ENCODE peak calls at places on chromosomes 2 and 18, in eight cellular contexts. L is fibroblast of mammary gland; G is effector CD4-positive, alpha-beta T cell; V is CD4-positive, CD25-positive, alpha-beta regulatory T cell; I is activated effector memory CD4-positive, alpha-beta T cell treated with anti-CD3 and anti-CD28 coated beads, Interleukin-2, amount 50 U/mL, for 16 hours; C is NCI-H2029 treated with DMSO at 0.1 percent for 48 hours; R is CD8-positive, alpha-beta T cell; Q is activated T-cell treated with anti-CD3 and anti-CD28 coated beads, Interleukin-2, amount 50 U/mL, for 24 hours. O is an unnamed sample.

GRCh38 chr2:164850235-164850634 is 8.6 kb upstream of the COBLL1 start:
- DNase-seq in L (no peak), G (no peak), V (no peak), I (no peak), C (no peak), R (no peak), Q (no peak), O (no peak)

GRCh38 chr2:42581257-42581656 is 12.8 kb downstream of the MTA3 start:
- DNase-seq in L (no peak), G (no peak), V (no peak), I (peak; percentile 28), C (no peak), R (no peak), Q (no peak), O (no peak)

GRCh38 chr2:60002158-60002867 is 551.1 kb downstream of the BCL11A start:
- DNase-seq in L (no peak), G (no peak), V (no peak), I (no peak), C (no peak), R (no peak), Q (no peak), O (no peak)

GRCh38 chr2:239035997-239036731 is 188.3 kb downstream of the TWIST2 start:
- DNase-seq in L (no peak), G (no peak), V (peak; percentile 11), I (peak; percentile 38), C (no peak), R (no peak), Q (no peak), O (no peak)

GRCh38 chr2:124983595-124983994 is 958.5 kb downstream of the CNTNAP5 start:
- DNase-seq in L (peak; percentile 24), G (no peak), V (no peak), I (no peak), C (no peak), R (no peak), Q (no peak), O (no peak)

GRCh38 chr2:9791711-9792110 is 51.6 kb upstream of the TAF1B start:
- DNase-seq in L (no peak), G (no peak), V (no peak), I (no peak), C (no peak), R (no peak), Q (no peak), O (no peak)

GRCh38 chr2:234341332-234341985 is 155.4 kb downstream of the ARL4C start:
- DNase-seq in L (no peak), G (no peak), V (no peak), I (no peak), C (no peak), R (no peak), Q (no peak), O (no peak)

GRCh38 chr2:104584393-104584792 is 269.5 kb upstream of the POU3F3 start:
- DNase-seq in L (no peak), G (no peak), V (no peak), I (no peak), C (no peak), R (no peak), Q (no peak), O (no peak)

GRCh38 chr2:133334923-133335322 is 233.3 kb downstream of the NCKAP5 start:
- DNase-seq in L (no peak), G (no peak), V (no peak), I (no peak), C (no peak), R (no peak), Q (no peak), O (no peak)

GRCh38 chr18:49304746-49305145 is 155.7 kb downstream of the DYM start:
- DNase-seq in L (no peak), G (no peak), V (no peak), I (no peak), C (no peak), R (no peak), Q (no peak), O (no peak)

GRCh38 chr2:207905546-207905945 is 119.8 kb downstream of the PLEKHM3 start:
- DNase-seq in L (no peak), G (no peak), V (no peak), I (no peak), C (no peak), R (no peak), Q (no peak), O (no peak)

GRCh38 chr2:111161971-111162370 is 41.3 kb downstream of the BCL2L11 start:
- DNase-seq in L (no peak), G (no peak), V (no peak), I (no peak), C (peak; percentile 57), R (no peak), Q (no peak), O (no peak)

GRCh38 chr18:10123006-10123950 is 209.5 kb downstream of the VAPA start:
- DNase-seq in L (no peak), G (no peak), V (peak; percentile 3), I (no peak), C (no peak), R (no peak), Q (no peak), O (no peak)

GRCh38 chr18:23236876-23237468 is 101.7 kb downstream of the CABLES1 start:
- DNase-seq in L (no peak), G (no peak), V (no peak), I (no peak), C (no peak), R (no peak), Q (no peak), O (no peak)

GRCh38 chr2:75602724-75603342 is 42.1 kb upstream of the EVA1A start:
- DNase-seq in L (peak; percentile 90), G (no peak), V (no peak), I (no peak), C (no peak), R (no peak), Q (no peak), O (no peak)

GRCh38 chr18:3151379-3152264 is 68.1 kb downstream of the MYOM1 start:
- DNase-seq in L (peak; percentile 45), G (no peak), V (peak; percentile 37), I (no peak), C (peak; percentile 14), R (no peak), Q (no peak), O (peak; percentile 35)

GRCh38 chr2:10059552-10060335 is 16.4 kb downstream of the KLF11 start:
- DNase-seq in L (no peak), G (no peak), V (no peak), I (no peak), C (no peak), R (no peak), Q (no peak), O (no peak)

GRCh38 chr2:41939410-41939775 is 108.4 kb upstream of the PKDCC start:
- DNase-seq in L (no peak), G (no peak), V (no peak), I (no peak), C (no peak), R (no peak), Q (no peak), O (no peak)

GRCh38 chr2:61928816-61929471 is 23.5 kb downstream of the COMMD1 start:
- DNase-seq in L (no peak), G (no peak), V (no peak), I (no peak), C (no peak), R (no peak), Q (no peak), O (no peak)

GRCh38 chr2:131016826-131017596 is 76.2 kb downstream of the FAM168B start:
- DNase-seq in L (peak; percentile 60), G (no peak), V (no peak), I (no peak), C (no peak), R (no peak), Q (no peak), O (no peak)

GRCh38 chr2:206700141-206700540 is 18.1 kb downstream of the DYTN start:
- DNase-seq in L (peak; percentile 23), G (no peak), V (no peak), I (no peak), C (no peak), R (no peak), Q (no peak), O (no peak)

GRCh38 chr2:27018142-27018541 is 14.6 kb upstream of the TMEM214 start:
- DNase-seq in L (no peak), G (no peak), V (no peak), I (no peak), C (no peak), R (no peak), Q (no peak), O (no peak)

GRCh38 chr2:208025814-208026184 is 472 bp upstream of the PLEKHM3 start:
- DNase-seq in L (no peak), G (peak; percentile 6), V (no peak), I (peak; percentile 70), C (no peak), R (peak; percentile 21), Q (peak; percentile 69), O (no peak)

GRCh38 chr2:31150120-31150670 is 12.0 kb upstream of the GALNT14 start:
- DNase-seq in L (no peak), G (no peak), V (no peak), I (no peak), C (no peak), R (no peak), Q (no peak), O (no peak)

GRCh38 chr18:56083889-56084288 is 495.9 kb upstream of the TCF4 start:
- DNase-seq in L (no peak), G (no peak), V (no peak), I (no peak), C (no peak), R (no peak), Q (no peak), O (no peak)

GRCh38 chr2:161427413-161428239 is 11.5 kb downstream of the TBR1 start:
- DNase-seq in L (peak; percentile 20), G (no peak), V (no peak), I (no peak), C (no peak), R (no peak), Q (peak; percentile 37), O (no peak)

GRCh38 chr18:26307161-26307773 is 81.0 kb downstream of the TAF4B start:
- DNase-seq in L (peak; percentile 72), G (no peak), V (peak; percentile 61), I (no peak), C (peak; percentile 18), R (no peak), Q (no peak), O (no peak)

GRCh38 chr2:217870528-217871011 is 132.2 kb downstream of the TNS1 start:
- DNase-seq in L (no peak), G (no peak), V (no peak), I (no peak), C (no peak), R (no peak), Q (no peak), O (no peak)

GRCh38 chr2:173149491-173149890 is 73.8 kb downstream of the MAP3K20 start:
- DNase-seq in L (no peak), G (peak; percentile 21), V (peak; percentile 65), I (peak; percentile 76), C (no peak), R (peak; percentile 17), Q (peak; percentile 56), O (peak; percentile 75)

GRCh38 chr2:69583434-69583833 is 60.1 kb downstream of the AAK1 start:
- DNase-seq in L (no peak), G (no peak), V (no peak), I (no peak), C (no peak), R (no peak), Q (no peak), O (no peak)

GRCh38 chr18:54416459-54416858 is 58.8 kb downstream of the C18orf54 start:
- DNase-seq in L (peak; percentile 90), G (no peak), V (no peak), I (no peak), C (no peak), R (no peak), Q (no peak), O (no peak)

GRCh38 chr2:1631292-1632005 is 112.9 kb downstream of the PXDN start:
- DNase-seq in L (no peak), G (no peak), V (no peak), I (no peak), C (no peak), R (no peak), Q (no peak), O (no peak)

GRCh38 chr18:21735452-21736015 is 5.1 kb upstream of the MIB1 start:
- DNase-seq in L (peak; percentile 8), G (peak; percentile 29), V (peak; percentile 74), I (peak; percentile 86), C (no peak), R (peak; percentile 26), Q (peak; percentile 45), O (peak; percentile 32)

GRCh38 chr2:121451373-121451772 is 79.3 kb upstream of the RNU4ATAC start:
- DNase-seq in L (no peak), G (no peak), V (no peak), I (no peak), C (no peak), R (no peak), Q (no peak), O (no peak)

O was measured in immature natural killer cell.